ENCODE peak calls at places on chromosomes 2 and 18, in seven cellular contexts. W is upper lobe of left lung, R is HCT116, F is sigmoid colon, D is breast epithelium, E is stomach, H is suprapubic skin. Y is an unnamed sample.
A peak's percentile ranks its signal among the peaks of the same experiment; 100 is the strongest.

GRCh38 chr2:223723954-223724411 is 113.4 kb downstream of the AP1S3 start:
- DNase-seq in F (no peak), E (no peak), H (no peak), W (no peak), D (no peak), R (no peak), Y (no peak)

GRCh38 chr18:39776766-39777165 is 2178.3 kb upstream of the PIK3C3 start:
- DNase-seq in D (no peak), H (no peak), F (no peak), R (no peak), E (no peak), W (no peak), Y (no peak)

GRCh38 chr2:5474716-5475115 is 217.5 kb upstream of the SOX11 start:
- DNase-seq in D (no peak), H (no peak), R (no peak), E (no peak), W (peak; percentile 88), F (no peak), Y (no peak)

GRCh38 chr2:195318440-195319111 is 338.4 kb upstream of the SLC39A10 start:
- DNase-seq in F (no peak), D (no peak), E (no peak), W (no peak), R (peak; percentile 22), H (no peak), Y (no peak)

GRCh38 chr2:31088516-31089195 is 49.6 kb downstream of the GALNT14 start:
- DNase-seq in F (no peak), D (no peak), W (no peak), E (no peak), R (no peak), H (no peak), Y (no peak)

GRCh38 chr2:240156435-240157146 is 16.1 kb upstream of the OTOS start:
- DNase-seq in W (no peak), F (peak; percentile 27), E (no peak), D (no peak), H (no peak), R (no peak), Y (no peak)

GRCh38 chr2:133135035-133135654 is 433.1 kb downstream of the NCKAP5 start:
- DNase-seq in W (no peak), D (no peak), F (no peak), R (no peak), H (no peak), E (no peak), Y (no peak)

GRCh38 chr2:224793961-224794360 is 77.8 kb upstream of the CCDC195 start:
- DNase-seq in E (no peak), W (no peak), D (peak; percentile 34), H (no peak), R (no peak), F (no peak), Y (no peak)

GRCh38 chr2:112290098-112290497 is 14.7 kb downstream of the ZC3H6 start:
- DNase-seq in W (no peak), E (no peak), H (no peak), D (no peak), F (no peak), R (no peak), Y (no peak)

GRCh38 chr2:70921839-70922590 is 13.7 kb upstream of the ATP6V1B1 start:
- DNase-seq in W (no peak), R (no peak), E (peak; percentile 7), F (no peak), D (no peak), H (peak; percentile 52), Y (no peak)

GRCh38 chr18:23627325-23627724 is 35.4 kb downstream of the ANKRD29 start:
- DNase-seq in D (no peak), R (peak; percentile 64), W (no peak), E (no peak), F (no peak), H (no peak), Y (no peak)

GRCh38 chr18:74353169-74353775 is 37.6 kb downstream of the C18orf63 start:
- DNase-seq in R (peak; percentile 29), E (peak; percentile 69), D (peak; percentile 43), F (peak; percentile 78), W (no peak), H (no peak), Y (no peak)

GRCh38 chr2:20491739-20492531 is 45.1 kb downstream of the RHOB start:
- DNase-seq in H (no peak), D (no peak), E (no peak), F (peak; percentile 88), W (peak; percentile 58), R (peak; percentile 22), Y (no peak)

GRCh38 chr2:143463717-143464116 is 334.5 kb downstream of the ARHGAP15 start:
- DNase-seq in F (no peak), W (no peak), E (no peak), R (no peak), H (no peak), D (no peak), Y (no peak)

GRCh38 chr18:69257861-69258458 is 142.7 kb upstream of the DOK6 start:
- DNase-seq in D (no peak), F (no peak), H (no peak), R (no peak), E (no peak), W (no peak), Y (no peak)

GRCh38 chr18:79197531-79197930 is 128.3 kb downstream of the ATP9B start:
- DNase-seq in E (no peak), F (no peak), D (no peak), R (no peak), W (no peak), H (no peak), Y (no peak)

GRCh38 chr18:77478619-77479018 is 229.0 kb downstream of the GALR1 start:
- DNase-seq in H (no peak), W (no peak), E (no peak), R (no peak), F (peak; percentile 85), D (no peak), Y (no peak)

GRCh38 chr2:49837894-49838293 is 683.6 kb upstream of the FSHR start:
- DNase-seq in F (no peak), R (no peak), H (no peak), W (no peak), D (no peak), E (no peak), Y (no peak)

GRCh38 chr2:191366199-191366598 is 121.0 kb downstream of the MYO1B start:
- DNase-seq in F (no peak), E (no peak), R (no peak), W (no peak), D (no peak), H (no peak), Y (no peak)

GRCh38 chr18:11309172-11309571 is 159.8 kb upstream of the PIEZO2 start:
- DNase-seq in E (no peak), W (no peak), R (peak; percentile 18), F (no peak), D (no peak), H (no peak), Y (no peak)

GRCh38 chr2:11481426-11481788 is 15.4 kb upstream of the E2F6 start:
- DNase-seq in H (no peak), R (no peak), F (no peak), W (no peak), D (no peak), E (no peak), Y (no peak)

GRCh38 chr2:102789349-102790085 is 27.7 kb downstream of the TMEM182 start:
- DNase-seq in H (no peak), W (no peak), F (no peak), R (no peak), D (no peak), E (no peak), Y (no peak)

GRCh38 chr2:156331572-156332451 is 709 bp downstream of the NR4A2 start:
- DNase-seq in F (peak; percentile 91), H (peak; percentile 90), R (no peak), D (peak; percentile 85), W (peak; percentile 90), E (peak; percentile 68), Y (no peak)

GRCh38 chr18:62399781-62400308 is 74.7 kb downstream of the TNFRSF11A start:
- DNase-seq in W (no peak), F (no peak), E (no peak), H (no peak), R (no peak), D (no peak), Y (no peak)

GRCh38 chr2:170882758-170883157 is 46.3 kb upstream of the GORASP2 start:
- DNase-seq in W (no peak), D (no peak), H (no peak), E (no peak), F (no peak), R (no peak), Y (no peak)

GRCh38 chr2:170883683-170884082 is 45.4 kb upstream of the GORASP2 start:
- DNase-seq in F (no peak), R (no peak), H (no peak), W (no peak), E (no peak), D (no peak), Y (no peak)

GRCh38 chr2:170885130-170885791 is 43.8 kb upstream of the GORASP2 start:
- DNase-seq in F (no peak), H (no peak), E (no peak), R (no peak), W (no peak), D (no peak), Y (no peak)

GRCh38 chr2:170887496-170888265 is 41.4 kb upstream of the GORASP2 start:
- DNase-seq in H (no peak), E (no peak), F (no peak), D (no peak), R (no peak), W (no peak), Y (no peak)

GRCh38 chr2:170886391-170886790 is 42.7 kb upstream of the GORASP2 start:
- DNase-seq in W (no peak), H (no peak), D (no peak), R (no peak), E (no peak), F (no peak), Y (no peak)
- TF ChIP-seq POLR2AphosphoS5 in W (no peak), H (no peak), D (no peak), R (no peak), E (no peak), F (no peak), Y (no peak)

DNA sequence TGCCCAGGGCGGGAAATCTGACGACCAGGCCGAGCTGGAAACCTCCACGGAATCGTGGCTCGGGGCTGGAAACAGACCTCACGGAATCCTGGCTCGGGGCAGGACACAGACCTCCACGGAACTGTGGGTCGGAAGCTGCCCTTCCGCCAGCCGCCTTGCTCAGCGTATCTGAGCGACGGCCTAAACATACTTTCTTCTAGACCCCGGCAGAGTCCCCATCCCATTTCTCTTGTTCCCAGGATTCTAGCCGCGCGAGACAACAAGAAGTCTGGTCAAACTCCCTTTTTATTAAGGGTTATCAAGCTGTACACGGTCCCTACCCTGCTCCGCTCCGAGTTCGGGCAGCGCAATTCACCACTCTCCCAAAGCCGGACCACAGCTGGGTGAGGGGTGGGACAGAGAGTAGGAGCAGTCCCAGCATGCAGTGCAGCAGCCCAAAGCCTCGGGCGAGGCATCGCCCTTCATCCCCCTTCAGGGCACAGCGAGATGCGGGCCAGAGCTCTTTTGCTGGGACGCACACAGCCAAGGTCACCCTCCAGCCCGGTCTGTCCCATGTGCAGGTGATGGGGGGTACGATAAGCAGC is 447 bp upstream of the ABCB6 start:
- DNase-seq in W (no peak), F (no peak), H (no peak), R (no peak), E (no peak), D (no peak), Y (no peak)
- TF ChIP-seq POLR2AphosphoS5 in W (no peak), F (no peak), H (no peak), R (peak; percentile 1), E (no peak), D (no peak), Y (peak; percentile 56)

GRCh38 chr2:157692768-157693167 is 64.1 kb upstream of the ACVR1C start:
- DNase-seq in W (no peak), E (no peak), D (peak; percentile 23), F (no peak), R (no peak), H (no peak), Y (no peak)
- TF ChIP-seq POLR2AphosphoS5 in W (no peak), E (no peak), D (no peak), F (no peak), R (no peak), H (no peak), Y (no peak)

GRCh38 chr2:110994250-110994961 is 126.3 kb upstream of the BCL2L11 start:
- DNase-seq in H (no peak), E (no peak), D (no peak), W (no peak), F (no peak), R (no peak), Y (no peak)
- TF ChIP-seq POLR2AphosphoS5 in H (no peak), E (no peak), D (no peak), W (no peak), F (no peak), R (no peak), Y (no peak)

Y was measured in GM12892.